ENCODE peak calls at places on chromosomes 1 and 21, in seven cellular contexts. F is tibial nerve, W is Peyer's patch, R is testis, S is hepatocyte, B is ovary, I is fibroblast of lung. T is an unnamed sample.

GRCh38 chr1:227913446-227913968 is 34.2 kb downstream of the WNT9A start:
- DNase-seq in W (no peak), B (no peak), I (no peak), F (no peak), S (no peak), R (no peak), T (no peak)

GRCh38 chr1:6497215-6497866 is 5.9 kb upstream of the PLEKHG5 start:
- DNase-seq in B (peak), I (peak), F (no peak), W (peak), R (peak), S (peak), T (peak)

GRCh38 chr1:158716335-158716734 is 4.2 kb downstream of the OR6K3 start:
- DNase-seq in W (no peak), I (no peak), F (no peak), S (no peak), R (no peak), B (no peak), T (no peak)

GRCh38 chr1:93042134-93042821 is 36.8 kb upstream of the MTF2 start:
- DNase-seq in F (no peak), R (no peak), W (no peak), B (no peak), I (no peak), S (peak), T (no peak)

GRCh38 chr1:230698130-230698529 is 15.8 kb downstream of the AGT start:
- DNase-seq in F (no peak), S (no peak), R (no peak), W (no peak), I (no peak), B (no peak), T (no peak)

GRCh38 chr1:147853391-147853790 is 49.2 kb upstream of the GJA8 start:
- DNase-seq in I (peak), S (no peak), R (no peak), F (no peak), W (no peak), B (no peak), T (peak)

GRCh38 chr1:69535490-69535889 is 32.2 kb upstream of the LRRC7 start:
- DNase-seq in B (no peak), S (no peak), I (no peak), F (no peak), W (no peak), R (no peak), T (no peak)

GRCh38 chr21:40841524-40842196 is 5.3 kb downstream of the DSCAM start:
- DNase-seq in I (peak), R (peak), F (no peak), B (no peak), W (no peak), S (peak), T (peak)

GRCh38 chr1:8822383-8823294 is 5.2 kb upstream of the RERE start:
- DNase-seq in W (peak), S (peak), F (no peak), B (no peak), R (no peak), I (peak), T (peak)

GRCh38 chr1:157043685-157044084 is 1.9 kb downstream of the ARHGEF11 start:
- DNase-seq in I (no peak), R (no peak), F (no peak), W (no peak), B (no peak), S (no peak), T (no peak)

GRCh38 chr1:182633657-182634281 is 29.6 kb upstream of the RGS16 start:
- DNase-seq in W (peak), B (no peak), S (no peak), R (no peak), F (no peak), I (no peak), T (no peak)

DNA sequence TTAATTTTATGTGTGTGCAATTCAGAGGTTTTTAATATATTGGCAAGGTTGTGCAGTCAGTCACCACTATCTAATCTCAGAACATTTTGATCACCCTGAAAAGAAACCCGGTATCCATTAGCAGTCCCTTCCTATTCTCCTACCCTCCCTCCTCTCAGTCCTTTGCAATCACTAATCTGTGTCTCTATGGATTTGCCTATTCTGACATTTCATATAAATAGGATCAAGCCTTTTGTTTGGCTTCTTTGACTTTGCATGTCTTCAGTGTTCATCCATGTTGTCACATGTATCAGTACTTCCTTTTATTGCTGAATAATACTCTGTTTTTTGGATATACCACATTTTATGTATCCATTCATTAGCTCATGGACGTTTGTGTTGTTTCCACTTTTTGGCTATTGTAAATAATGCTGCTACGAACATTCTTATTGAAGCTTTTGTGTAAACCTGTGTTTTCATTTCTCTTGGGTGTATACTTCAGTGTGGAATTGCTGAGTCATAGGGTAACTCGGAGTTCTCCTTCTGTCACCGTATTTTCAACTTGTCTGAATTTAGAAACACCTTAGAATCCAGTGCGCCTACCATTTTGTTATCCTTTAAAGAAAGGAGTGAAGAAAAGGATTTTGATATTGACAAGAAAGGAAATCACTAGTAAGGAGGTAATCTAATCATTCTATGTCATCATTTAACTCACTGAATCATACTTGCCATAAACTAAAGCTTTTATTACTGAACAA is 3.4 kb downstream of the CEP85 start:
- DNase-seq in R (no peak), S (no peak), W (no peak), F (no peak), I (peak), B (no peak), T (no peak)
- H3K4me3 ChIP-seq in R (no peak), S (no peak), W (no peak), F (no peak), I (no peak), B (no peak), T (no peak)

GRCh38 chr1:110218739-110219138 is 8.6 kb downstream of the KCNC4 start:
- DNase-seq in F (no peak), S (peak), B (no peak), W (no peak), I (peak), R (no peak), T (no peak)
- TF ChIP-seq CTCF in F (no peak), S (no peak), B (no peak), W (no peak), I (no peak), R (no peak), T (no peak)

DNA sequence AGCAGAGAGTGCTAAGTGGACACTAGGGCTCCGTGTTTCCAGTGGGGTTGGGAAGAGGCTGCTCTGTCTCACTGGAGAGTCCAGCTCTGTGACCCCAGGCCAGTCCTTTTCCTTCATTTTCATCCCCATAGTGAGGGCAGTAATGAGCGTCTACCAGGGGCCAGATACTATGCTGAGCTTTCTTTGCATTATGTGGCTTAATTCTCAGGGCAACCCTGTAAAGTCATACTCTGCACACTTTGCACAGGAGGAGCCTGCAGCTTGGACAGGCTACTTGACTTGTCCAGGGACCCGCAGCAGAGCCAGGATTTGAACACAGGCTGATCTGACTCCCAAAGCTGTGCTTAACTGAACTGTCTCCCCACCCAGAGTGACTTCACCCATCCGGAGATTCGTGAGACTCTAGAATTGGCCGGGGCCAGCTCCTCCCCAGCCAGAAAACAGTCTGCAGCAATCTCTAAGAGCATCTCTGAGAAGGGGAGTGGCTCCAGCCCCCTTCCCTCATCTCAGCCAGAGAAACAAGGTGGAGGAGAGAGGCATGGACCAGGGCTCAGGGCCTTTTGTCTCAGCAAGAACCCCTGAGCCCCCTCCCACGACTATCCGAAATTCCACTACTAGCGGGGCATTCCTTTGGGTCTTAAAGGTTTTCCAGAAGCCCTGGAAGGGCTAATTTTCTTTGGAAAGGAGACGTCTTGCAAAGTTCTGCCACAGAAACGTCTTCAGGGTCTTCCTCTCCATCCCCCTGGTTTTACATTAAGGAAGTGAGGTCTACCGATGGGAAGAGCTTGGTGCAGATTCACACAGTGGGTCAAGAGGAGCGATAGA is 864 bp upstream of the FNDC5 start:
- DNase-seq in F (no peak), I (no peak), B (no peak), R (peak), W (no peak), S (no peak), T (no peak)
- H3K4me3 ChIP-seq in F (peak), I (no peak), B (peak), R (peak), W (peak), S (peak), T (no peak)

GRCh38 chr21:36845070-36845469 is 121.4 kb downstream of the HLCS start:
- DNase-seq in S (no peak), I (no peak), B (no peak), F (no peak), W (no peak), R (no peak), T (no peak)

GRCh38 chr21:36839123-36839522 is 127.3 kb downstream of the HLCS start:
- DNase-seq in F (no peak), W (no peak), R (no peak), I (peak), S (no peak), B (no peak), T (peak)

GRCh38 chr21:36841866-36842265 is 124.6 kb downstream of the HLCS start:
- DNase-seq in R (no peak), F (no peak), S (no peak), I (peak), W (no peak), B (no peak), T (no peak)

GRCh38 chr21:36835383-36835795 is 131.1 kb downstream of the HLCS start:
- DNase-seq in R (no peak), S (no peak), I (no peak), W (no peak), F (no peak), B (no peak), T (no peak)

DNA sequence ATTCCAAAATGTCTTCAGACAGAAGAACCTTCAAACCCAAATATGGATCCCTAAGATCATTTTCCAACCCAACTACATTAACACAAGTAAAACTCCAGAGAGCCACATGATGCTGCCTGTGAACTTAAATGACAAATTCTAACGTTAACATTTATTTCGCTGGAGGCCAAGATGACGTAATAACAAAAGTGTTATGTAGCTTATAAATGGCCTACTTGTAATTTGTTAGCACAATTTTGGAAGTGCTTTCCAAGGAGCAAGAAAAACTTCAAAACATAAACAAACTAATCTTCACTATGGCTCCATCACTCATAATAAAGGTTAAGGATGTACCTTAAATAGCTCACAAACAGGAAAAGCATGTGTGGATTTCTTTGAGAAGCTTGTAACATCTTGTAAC is 126.7 kb downstream of the HLCS start:
- DNase-seq in R (no peak), I (no peak), W (no peak), S (no peak), B (no peak), F (no peak), T (no peak)
- TF ChIP-seq CTCF in R (no peak), I (no peak), W (no peak), S (no peak), B (no peak), F (no peak), T (no peak)

T was measured in thyroid gland.